ENCODE peak calls at places on chromosome 7, in nine cellular contexts. L is suprapubic skin; W is Panc1; P is cardiac muscle cell; H is psoas muscle; M is lower lobe of right lung; U is CD8-positive, alpha-beta T cell; A is left ventricle myocardium inferior; O is IMR-90. Z is an unnamed sample.

GRCh38 chr7:98472391-98473002 is 71.6 kb upstream of the BAIAP2L1 start:
- DNase-seq in P (no peak), L (no peak), H (no peak), U (no peak), O (no peak), A (no peak), M (no peak), W (no peak), Z (no peak)

GRCh38 chr7:2253525-2254244 is 11.7 kb downstream of the NUDT1 start:
- DNase-seq in H (no peak), P (no peak), L (no peak), A (no peak), M (no peak), W (no peak), U (no peak), O (no peak), Z (no peak)

GRCh38 chr7:35649711-35650110 is 45.2 kb downstream of the HERPUD2 start:
- DNase-seq in W (no peak), L (no peak), M (no peak), A (no peak), H (no peak), P (no peak), O (no peak), U (no peak), Z (no peak)

GRCh38 chr7:5528071-5528814 is 104.6 kb upstream of the TNRC18 start:
- DNase-seq in L (peak; percentile 75), H (no peak), U (peak; percentile 52), O (peak; percentile 36), W (no peak), P (peak; percentile 60), M (peak; percentile 66), A (peak; percentile 46), Z (peak; percentile 56)

GRCh38 chr7:154915600-154915999 is 87.3 kb downstream of the PAXIP1 start:
- DNase-seq in M (no peak), H (no peak), W (no peak), P (no peak), L (peak; percentile 34), O (no peak), U (no peak), A (no peak), Z (no peak)

GRCh38 chr7:65216469-65216868 is 157.2 kb upstream of the ZNF92 start:
- DNase-seq in L (no peak), U (peak; percentile 57), H (no peak), P (peak; percentile 77), W (peak; percentile 17), M (peak; percentile 64), A (no peak), O (peak; percentile 16), Z (peak; percentile 27)

GRCh38 chr7:30761214-30762156 is 9.6 kb downstream of the INMT start:
- DNase-seq in M (no peak), W (no peak), U (no peak), O (no peak), H (no peak), P (no peak), L (no peak), A (no peak), Z (peak; percentile 49)

GRCh38 chr7:40716052-40716451 is 581.2 kb downstream of the SUGCT start:
- DNase-seq in P (no peak), L (no peak), H (no peak), U (no peak), A (no peak), M (no peak), W (no peak), O (peak; percentile 34), Z (no peak)

GRCh38 chr7:101232141-101232821 is 5.3 kb downstream of the CLDN15 start:
- DNase-seq in P (peak; percentile 51), O (no peak), H (no peak), M (peak; percentile 71), W (no peak), U (no peak), L (no peak), A (no peak), Z (no peak)

GRCh38 chr7:31772211-31772610 is 85.2 kb downstream of the PPP1R17 start:
- DNase-seq in H (no peak), L (no peak), A (no peak), M (no peak), U (no peak), P (no peak), O (no peak), W (no peak), Z (no peak)
- H3K27me3 ChIP-seq in H (no peaks in the 10 kb centered on the region), L (no peaks in the 10 kb centered on the region), A (no peaks in the 10 kb centered on the region), M (no peaks in the 10 kb centered on the region), U (no peaks in the 10 kb centered on the region), P (peaks cover 58% of the 10 kb centered on the region), O (no peaks in the 10 kb centered on the region), W (no peaks in the 10 kb centered on the region), Z (no peaks in the 10 kb centered on the region)

GRCh38 chr7:130959743-130960207 is 225.8 kb upstream of the KLF14 start:
- DNase-seq in A (no peak), W (no peak), L (no peak), M (no peak), O (peak; percentile 85), U (no peak), H (no peak), P (no peak), Z (no peak)
- H3K27ac ChIP-seq in A (peak overlapping the region; percentile 54), W (peak overlapping the region; percentile 99), L (no peak overlapping the region), M (peak overlapping the region; percentile 53), O (peak overlapping the region; percentile 98), U (peak overlapping the region; percentile 63), H (peak overlapping the region; percentile 47), P (no peak overlapping the region), Z (no peak overlapping the region)

GRCh38 chr7:27148031-27148775 is 629 bp upstream of the HOXA6 start:
- DNase-seq in H (peak; percentile 44), W (no peak), A (no peak), U (peak; percentile 9), M (peak; percentile 46), L (peak; percentile 66), O (no peak), P (no peak), Z (peak; percentile 27)

GRCh38 chr7:27151341-27151944 is 940 bp downstream of the HOXA3 start:
- DNase-seq in U (peak; percentile 11), O (no peak), W (no peak), A (peak; percentile 12), M (peak; percentile 50), H (no peak), P (no peak), L (peak; percentile 74), Z (peak; percentile 39)

GRCh38 chr7:27150568-27151340 is 1.6 kb downstream of the HOXA3 start:
- DNase-seq in P (peak; percentile 79), W (peak; percentile 50), O (peak; percentile 78), H (peak; percentile 84), L (peak; percentile 86), A (peak; percentile 51), U (peak; percentile 64), M (peak; percentile 82), Z (peak; percentile 78)

GRCh38 chr7:27148776-27149641 is 1.4 kb upstream of the HOXA6 start:
- DNase-seq in U (peak; percentile 7), A (no peak), L (no peak), W (no peak), H (no peak), P (no peak), M (no peak), O (no peak), Z (no peak)

GRCh38 chr7:27149817-27150567 is 2.4 kb downstream of the HOXA3 start:
- DNase-seq in U (no peak), O (no peak), A (no peak), P (no peak), H (no peak), M (peak; percentile 41), L (peak; percentile 80), W (no peak), Z (no peak)
- H3K27me3 ChIP-seq in U (peaks cover 70% of the 10 kb centered on the region), O (no peaks in the 10 kb centered on the region), A (peaks cover 100% of the 10 kb centered on the region), P (peaks cover 100% of the 10 kb centered on the region), H (no peaks in the 10 kb centered on the region), M (peaks cover 84% of the 10 kb centered on the region), L (peaks cover 14% of the 10 kb centered on the region), W (no peaks in the 10 kb centered on the region), Z (no peaks in the 10 kb centered on the region)

GRCh38 chr7:24279512-24279911 is 4.5 kb upstream of the NPY start:
- DNase-seq in L (no peak), H (no peak), U (no peak), W (no peak), P (no peak), A (no peak), M (no peak), O (no peak), Z (no peak)

GRCh38 chr7:24284699-24285506 is 913 bp downstream of the NPY start:
- DNase-seq in L (no peak), U (no peak), M (no peak), O (no peak), W (no peak), A (no peak), H (no peak), P (peak; percentile 53), Z (no peak)

GRCh38 chr7:24283900-24284698 is at the start of gene NPY:
- DNase-seq in L (no peak), H (no peak), P (peak; percentile 44), U (no peak), W (no peak), M (no peak), O (no peak), A (no peak), Z (no peak)

GRCh38 chr7:24283559-24283899 is 461 bp upstream of the NPY start:
- DNase-seq in H (no peak), L (no peak), O (no peak), A (no peak), W (no peak), P (no peak), M (no peak), U (no peak), Z (no peak)
- H3K27ac ChIP-seq in H (no peak overlapping the region), L (no peak overlapping the region), O (no peak overlapping the region), A (no peak overlapping the region), W (no peak overlapping the region), P (no peak overlapping the region), M (no peak overlapping the region), U (no peak overlapping the region), Z (no peak overlapping the region)

DNA sequence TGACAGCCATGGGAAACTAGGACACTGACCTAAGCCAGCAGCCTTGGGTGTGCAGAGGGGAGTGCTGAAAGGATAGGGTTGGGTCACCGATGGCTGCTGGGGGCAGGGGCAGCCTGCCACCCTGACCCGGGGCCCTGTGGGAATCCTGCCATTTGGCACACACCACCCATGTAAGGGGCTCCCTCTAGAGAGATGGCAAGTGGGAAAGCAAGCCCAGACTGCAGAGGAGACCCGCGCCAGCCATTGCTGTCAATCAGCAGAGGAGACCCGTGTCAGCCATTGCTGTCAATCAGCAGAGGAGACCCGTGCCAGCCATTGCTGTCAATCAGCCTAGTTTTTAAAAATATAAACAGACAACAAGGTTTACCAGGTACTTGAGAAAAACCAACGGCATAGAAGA is 27.4 kb upstream of the PRKAG2 start:
- DNase-seq in M (no peak), H (no peak), A (no peak), W (no peak), L (no peak), O (no peak), U (no peak), P (no peak), Z (no peak)
- H3K27me3 ChIP-seq in M (no peaks in the 10 kb centered on the region), H (no peaks in the 10 kb centered on the region), A (peaks cover 15% of the 10 kb centered on the region), W (peaks cover 13% of the 10 kb centered on the region), L (no peaks in the 10 kb centered on the region), O (peaks cover 29% of the 10 kb centered on the region), U (no peaks in the 10 kb centered on the region), P (no peaks in the 10 kb centered on the region), Z (no peaks in the 10 kb centered on the region)

DNA sequence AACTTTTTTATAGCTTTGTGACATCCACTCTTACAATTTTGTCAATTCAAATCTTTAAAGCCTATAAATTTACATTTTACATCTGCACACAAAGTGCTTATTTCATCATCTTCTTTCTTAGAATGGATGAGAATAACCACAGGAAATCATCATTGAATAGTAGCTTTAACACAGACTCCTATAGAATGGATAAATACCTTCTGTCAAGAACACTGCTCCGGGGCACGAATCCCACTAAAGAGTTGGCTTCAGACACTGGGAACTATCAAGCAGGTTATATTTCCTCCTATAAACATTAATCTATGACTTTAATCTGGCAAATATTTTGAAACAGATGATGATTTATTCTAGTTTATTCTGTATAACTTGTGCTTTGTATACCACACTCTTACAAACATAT is 269.7 kb upstream of the TPK1 start:
- DNase-seq in W (no peak), A (no peak), O (no peak), H (no peak), P (no peak), L (no peak), M (no peak), U (no peak), Z (no peak)
- H3K27ac ChIP-seq in W (no peak overlapping the region), A (peak overlapping the region; percentile 31), O (no peak overlapping the region), H (no peak overlapping the region), P (no peak overlapping the region), L (no peak overlapping the region), M (no peak overlapping the region), U (no peak overlapping the region), Z (no peak overlapping the region)

Z was measured in ovary.